ENCODE peak calls at places on chromosomes 16 and 17, in five cellular contexts. G, P, D, T and L are unnamed samples.

GRCh38 chr17:80481284-80482057 is 5.1 kb upstream of the NPTX1 start:
- DNase-seq in D (no peak), T (no peak), P (no peak), G (no peak), L (no peak)

GRCh38 chr17:82230627-82231311 is 1.9 kb downstream of the SLC16A3 start:
- DNase-seq in P (peak; percentile 92), G (peak; percentile 93), D (no peak), T (no peak), L (peak; percentile 91)

GRCh38 chr16:56639045-56639444 is 579 bp downstream of the MT1A start:
- DNase-seq in G (no peak), D (no peak), P (no peak), T (no peak), L (no peak)

GRCh38 chr17:59869941-59870218 is 22.9 kb downstream of the TUBD1 start:
- DNase-seq in T (no peak), G (no peak), P (no peak), D (no peak), L (no peak)

GRCh38 chr16:82943371-82943770 is 316.6 kb downstream of the CDH13 start:
- DNase-seq in D (no peak), P (no peak), T (no peak), G (no peak), L (no peak)

GRCh38 chr16:49651226-49651625 is 204.7 kb downstream of the ZNF423 start:
- DNase-seq in T (no peak), G (no peak), P (no peak), D (no peak), L (no peak)

GRCh38 chr16:7550096-7550495 is 217.5 kb downstream of the RBFOX1 start:
- DNase-seq in T (no peak), G (no peak), P (no peak), D (no peak), L (no peak)

GRCh38 chr16:56994311-56994710 is 5.0 kb downstream of the NLRC5 start:
- DNase-seq in G (peak; percentile 33), D (no peak), P (no peak), T (no peak), L (no peak)

GRCh38 chr17:19904412-19904811 is 36.7 kb upstream of the ULK2 start:
- DNase-seq in T (no peak), D (no peak), P (no peak), G (no peak), L (no peak)

GRCh38 chr17:2484876-2485275 is 26.8 kb downstream of the METTL16 start:
- DNase-seq in G (no peak), P (no peak), T (no peak), D (no peak), L (peak; percentile 49)

GRCh38 chr17:31918701-31919128 is 17.2 kb upstream of the UTP6 start:
- DNase-seq in D (no peak), P (no peak), T (no peak), G (no peak), L (no peak)

GRCh38 chr16:20903116-20903888 is 2.7 kb downstream of the LYRM1 start:
- DNase-seq in P (no peak), T (no peak), D (no peak), G (no peak), L (no peak)

GRCh38 chr17:42598905-42599304 is 10.3 kb downstream of the RETREG3 start:
- DNase-seq in D (no peak), G (peak; percentile 62), P (no peak), T (no peak), L (no peak)

GRCh38 chr16:23651943-23652468 is 10.7 kb downstream of the DCTN5 start:
- DNase-seq in T (no peak), P (no peak), G (no peak), D (no peak), L (no peak)

GRCh38 chr17:40072481-40073346 is 9.9 kb downstream of the THRA start:
- DNase-seq in P (no peak), D (no peak), T (no peak), G (peak; percentile 74), L (peak; percentile 61)

GRCh38 chr17:61363601-61364462 is 35.8 kb upstream of the TBX2 start:
- DNase-seq in D (no peak), G (no peak), P (no peak), T (no peak), L (no peak)

GRCh38 chr17:41009301-41009760 is 403 bp upstream of the KRTAP3-1 start:
- DNase-seq in D (no peak), P (no peak), T (no peak), G (no peak), L (no peak)